ENCODE peak calls at places on chromosome 4, in four cellular contexts. One of them, this sample, is unnamed. For H3K4me1, the result is how much of the 10 kb centered on the place peaks cover.

GRCh38 chr4:119300072-119300387 is 21.9 kb downstream of the FABP2 start:
- DNase-seq in keratinocyte: no peak
- DNase-seq in fibroblast of lung: peak
- DNase-seq in lung: peak
- DNase-seq in this sample: no peak

GRCh38 chr4:116599859-116600258 is 485.5 kb downstream of the TRAM1L1 start:
- DNase-seq in keratinocyte: no peak
- DNase-seq in fibroblast of lung: no peak
- DNase-seq in lung: no peak
- DNase-seq in this sample: no peak

GRCh38 chr4:153798901-153799707 is 10.2 kb upstream of the SFRP2 start:
- DNase-seq in keratinocyte: no peak
- DNase-seq in fibroblast of lung: no peak
- DNase-seq in lung: no peak
- DNase-seq in this sample: no peak

GRCh38 chr4:182808673-182809416 is 108.3 kb downstream of the DCTD start:
- DNase-seq in keratinocyte: no peak
- DNase-seq in fibroblast of lung: no peak
- DNase-seq in lung: no peak
- DNase-seq in this sample: peak

GRCh38 chr4:17098946-17099345 is 200.5 kb upstream of the LDB2 start:
- DNase-seq in keratinocyte: no peak
- DNase-seq in fibroblast of lung: no peak
- DNase-seq in lung: no peak
- DNase-seq in this sample: no peak

GRCh38 chr4:103098331-103098730 is 1.3 kb downstream of the BDH2 start:
- DNase-seq in keratinocyte: no peak
- DNase-seq in fibroblast of lung: no peak
- DNase-seq in lung: no peak
- DNase-seq in this sample: no peak

GRCh38 chr4:28225005-28225404 is 1364.4 kb downstream of the STIM2 start:
- DNase-seq in keratinocyte: no peak
- DNase-seq in fibroblast of lung: peak
- DNase-seq in lung: no peak
- DNase-seq in this sample: peak

GRCh38 chr4:73867783-73868182 is 1.4 kb upstream of the CXCL1 start:
- DNase-seq in keratinocyte: peak
- DNase-seq in fibroblast of lung: no peak
- DNase-seq in lung: no peak
- DNase-seq in this sample: no peak

GRCh38 chr4:54185871-54186270 is 43.2 kb upstream of the PDGFRA start:
- DNase-seq in keratinocyte: no peak
- DNase-seq in fibroblast of lung: no peak
- DNase-seq in lung: no peak
- DNase-seq in this sample: no peak

GRCh38 chr4:123453006-123453685 is 56.6 kb downstream of the SPRY1 start:
- DNase-seq in keratinocyte: no peak
- DNase-seq in fibroblast of lung: no peak
- DNase-seq in lung: no peak
- DNase-seq in this sample: no peak

GRCh38 chr4:8860096-8860891 is 11.3 kb downstream of the HMX1 start:
- DNase-seq in keratinocyte: no peak
- DNase-seq in fibroblast of lung: no peak
- DNase-seq in lung: no peak
- DNase-seq in this sample: no peak

GRCh38 chr4:89765966-89766365 is 71.0 kb downstream of the SNCA start:
- DNase-seq in keratinocyte: no peak
- DNase-seq in fibroblast of lung: peak
- DNase-seq in lung: no peak
- DNase-seq in this sample: no peak

GRCh38 chr4:37995981-37996770 is 36.0 kb downstream of the PTTG2 start:
- DNase-seq in keratinocyte: no peak
- DNase-seq in fibroblast of lung: no peak
- DNase-seq in lung: no peak
- DNase-seq in this sample: no peak

GRCh38 chr4:121113680-121114079 is 41.3 kb upstream of the NDNF start:
- DNase-seq in keratinocyte: no peak
- DNase-seq in fibroblast of lung: no peak
- DNase-seq in lung: no peak
- DNase-seq in this sample: no peak

GRCh38 chr4:138269175-138269574 is 27.0 kb upstream of the SLC7A11 start:
- DNase-seq in keratinocyte: no peak
- DNase-seq in fibroblast of lung: no peak
- DNase-seq in lung: no peak
- DNase-seq in this sample: peak

GRCh38 chr4:3673716-3674478 is 92.3 kb upstream of the ADRA2C start:
- DNase-seq in keratinocyte: no peak
- DNase-seq in fibroblast of lung: no peak
- DNase-seq in lung: no peak
- DNase-seq in this sample: no peak

GRCh38 chr4:86033171-86033570 is 326.7 kb downstream of the MAPK10 start:
- DNase-seq in keratinocyte: no peak
- DNase-seq in fibroblast of lung: peak
- DNase-seq in lung: peak
- DNase-seq in this sample: no peak
- H3K4me1 ChIP-seq in keratinocyte: under half
- H3K4me1 ChIP-seq in fibroblast of lung: under half
- H3K4me1 ChIP-seq in lung: under half
- H3K4me1 ChIP-seq in this sample: under half

DNA sequence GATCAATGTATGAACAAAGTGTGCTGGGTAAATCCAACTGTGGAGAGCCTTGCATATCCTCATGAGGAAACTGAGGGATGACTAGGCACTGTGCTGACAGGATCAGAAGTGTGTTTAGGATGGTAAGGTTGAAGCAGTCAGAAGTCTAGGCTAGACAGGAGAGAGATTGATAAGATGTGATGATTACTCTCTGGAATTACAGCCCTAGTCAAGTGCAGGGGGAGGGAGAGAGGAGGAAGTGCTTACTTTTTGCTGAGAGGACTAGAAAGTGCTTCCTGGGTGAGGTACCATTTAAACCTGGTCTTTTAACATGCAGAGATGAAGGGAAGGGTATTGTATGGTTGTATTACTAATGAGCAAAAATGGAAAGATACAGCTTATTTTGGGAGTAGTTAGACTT is 23.7 kb downstream of the FHIP1A start:
- DNase-seq in keratinocyte: no peak
- DNase-seq in fibroblast of lung: no peak
- DNase-seq in lung: no peak
- DNase-seq in this sample: no peak
- H3K4me1 ChIP-seq in keratinocyte: half or more
- H3K4me1 ChIP-seq in fibroblast of lung: under half
- H3K4me1 ChIP-seq in lung: under half
- H3K4me1 ChIP-seq in this sample: under half

GRCh38 chr4:185786422-185786821 is 25.6 kb downstream of the SORBS2 start:
- DNase-seq in keratinocyte: no peak
- DNase-seq in fibroblast of lung: no peak
- DNase-seq in lung: no peak
- DNase-seq in this sample: no peak
- H3K4me1 ChIP-seq in keratinocyte: under half
- H3K4me1 ChIP-seq in fibroblast of lung: under half
- H3K4me1 ChIP-seq in lung: under half
- H3K4me1 ChIP-seq in this sample: under half

DNA sequence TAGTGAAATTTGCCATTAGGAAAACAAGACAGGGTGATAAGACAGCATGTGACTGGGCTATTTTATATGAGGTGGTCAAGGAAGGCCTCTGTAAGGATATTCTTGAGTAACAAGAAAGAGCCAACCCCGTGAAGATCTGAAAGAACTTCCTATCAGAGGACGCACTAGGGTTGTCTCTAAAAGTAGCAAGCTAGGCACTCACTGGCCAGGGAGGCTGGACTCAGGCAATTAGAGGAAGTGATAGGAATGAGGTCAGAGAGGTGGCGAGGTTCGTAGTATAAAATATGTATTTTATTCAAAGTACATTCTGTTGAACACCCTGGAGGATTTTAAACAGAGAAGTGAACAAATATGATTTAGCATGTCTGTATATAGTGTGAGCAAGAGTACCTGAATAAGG is 4.6 kb downstream of the BMPR1B start:
- DNase-seq in keratinocyte: no peak
- DNase-seq in fibroblast of lung: no peak
- DNase-seq in lung: no peak
- DNase-seq in this sample: no peak
- H3K4me1 ChIP-seq in keratinocyte: under half
- H3K4me1 ChIP-seq in fibroblast of lung: under half
- H3K4me1 ChIP-seq in lung: under half
- H3K4me1 ChIP-seq in this sample: under half

DNA sequence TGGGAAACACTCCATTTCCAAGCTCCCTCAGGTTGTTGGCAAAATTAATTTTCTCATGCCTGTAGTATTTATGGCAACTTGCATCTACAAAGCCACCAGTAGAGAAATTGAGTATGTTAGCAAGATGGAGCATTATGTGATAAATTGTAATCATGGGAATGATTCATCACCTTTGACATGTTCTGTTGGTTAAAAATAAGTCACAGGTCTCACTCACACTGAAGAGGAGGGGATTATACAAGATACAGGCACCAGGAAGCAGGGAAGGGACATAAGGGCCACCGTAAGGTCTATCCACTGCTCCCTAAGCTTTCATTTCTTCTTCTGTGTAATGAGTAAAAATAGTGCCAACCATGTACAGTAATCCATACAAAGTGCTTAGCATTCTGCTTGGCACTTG is 313.0 kb downstream of the GBA3 start:
- DNase-seq in keratinocyte: no peak
- DNase-seq in fibroblast of lung: no peak
- DNase-seq in lung: no peak
- DNase-seq in this sample: no peak
- H3K4me1 ChIP-seq in keratinocyte: under half
- H3K4me1 ChIP-seq in fibroblast of lung: under half
- H3K4me1 ChIP-seq in lung: under half
- H3K4me1 ChIP-seq in this sample: under half

This sample was measured in SJSA1.